ENCODE peak calls at places on chromosomes 13 and 19, in five cellular contexts. One of them, this sample, is unnamed.

GRCh38 chr13:33633701-33634525 is 184.0 kb upstream of the RFC3 start:
- DNase-seq in CD4-positive, alpha-beta T cell: no peak
- DNase-seq in esophagus squamous epithelium: no peak
- DNase-seq in body of pancreas: no peak
- DNase-seq in HCT116: no peak
- DNase-seq in this sample: no peak

GRCh38 chr19:12194827-12195500 is 32.1 kb downstream of the ZNF136 start:
- DNase-seq in body of pancreas: peak; percentile 95
- DNase-seq in HCT116: no peak
- DNase-seq in esophagus squamous epithelium: no peak
- DNase-seq in CD4-positive, alpha-beta T cell: peak; percentile 40
- DNase-seq in this sample: peak; percentile 90

GRCh38 chr13:21079206-21079605 is 17.8 kb upstream of the LATS2 start:
- DNase-seq in CD4-positive, alpha-beta T cell: no peak
- DNase-seq in HCT116: no peak
- DNase-seq in body of pancreas: no peak
- DNase-seq in esophagus squamous epithelium: no peak
- DNase-seq in this sample: no peak

GRCh38 chr19:5949792-5950305 is 28.1 kb downstream of the RANBP3 start:
- DNase-seq in esophagus squamous epithelium: no peak
- DNase-seq in body of pancreas: peak; percentile 36
- DNase-seq in HCT116: no peak
- DNase-seq in CD4-positive, alpha-beta T cell: peak; percentile 19
- DNase-seq in this sample: no peak

GRCh38 chr13:32354040-32354439 is 38.7 kb downstream of the BRCA2 start:
- DNase-seq in CD4-positive, alpha-beta T cell: no peak
- DNase-seq in esophagus squamous epithelium: no peak
- DNase-seq in body of pancreas: no peak
- DNase-seq in HCT116: no peak
- DNase-seq in this sample: no peak

GRCh38 chr13:80341098-80341701 is at the start of gene SPRY2:
- DNase-seq in body of pancreas: peak; percentile 95
- DNase-seq in HCT116: peak; percentile 68
- DNase-seq in esophagus squamous epithelium: peak; percentile 41
- DNase-seq in CD4-positive, alpha-beta T cell: no peak
- DNase-seq in this sample: peak; percentile 96

GRCh38 chr13:66759919-66760318 is 470.2 kb downstream of the PCDH9 start:
- DNase-seq in CD4-positive, alpha-beta T cell: no peak
- DNase-seq in esophagus squamous epithelium: no peak
- DNase-seq in HCT116: no peak
- DNase-seq in body of pancreas: no peak
- DNase-seq in this sample: no peak

GRCh38 chr19:46033401-46033800 is 7.4 kb downstream of the IGFL4 start:
- DNase-seq in esophagus squamous epithelium: no peak
- DNase-seq in HCT116: no peak
- DNase-seq in CD4-positive, alpha-beta T cell: no peak
- DNase-seq in body of pancreas: no peak
- DNase-seq in this sample: no peak

GRCh38 chr13:43136940-43137574 is 113.7 kb downstream of the DNAJC15 start:
- DNase-seq in body of pancreas: no peak
- DNase-seq in CD4-positive, alpha-beta T cell: no peak
- DNase-seq in HCT116: no peak
- DNase-seq in esophagus squamous epithelium: no peak
- DNase-seq in this sample: no peak

GRCh38 chr13:19362946-19363510 is 181.4 kb upstream of the TUBA3C start:
- DNase-seq in CD4-positive, alpha-beta T cell: no peak
- DNase-seq in esophagus squamous epithelium: no peak
- DNase-seq in body of pancreas: no peak
- DNase-seq in HCT116: no peak
- DNase-seq in this sample: no peak

GRCh38 chr13:34246511-34246910 is 428.6 kb downstream of the RFC3 start:
- DNase-seq in HCT116: no peak
- DNase-seq in body of pancreas: no peak
- DNase-seq in CD4-positive, alpha-beta T cell: no peak
- DNase-seq in esophagus squamous epithelium: no peak
- DNase-seq in this sample: no peak

GRCh38 chr13:50355797-50356196 is 340.6 kb downstream of the KCNRG start:
- DNase-seq in HCT116: no peak
- DNase-seq in CD4-positive, alpha-beta T cell: no peak
- DNase-seq in esophagus squamous epithelium: no peak
- DNase-seq in body of pancreas: no peak
- DNase-seq in this sample: no peak

GRCh38 chr19:14516746-14517438 is 1.3 kb downstream of the DNAJB1 start:
- DNase-seq in body of pancreas: no peak
- DNase-seq in esophagus squamous epithelium: no peak
- DNase-seq in HCT116: no peak
- DNase-seq in CD4-positive, alpha-beta T cell: no peak
- DNase-seq in this sample: no peak

GRCh38 chr19:19670070-19670551 is 1.5 kb downstream of the ZNF101 start:
- DNase-seq in CD4-positive, alpha-beta T cell: no peak
- DNase-seq in HCT116: no peak
- DNase-seq in body of pancreas: no peak
- DNase-seq in esophagus squamous epithelium: no peak
- DNase-seq in this sample: no peak

DNA sequence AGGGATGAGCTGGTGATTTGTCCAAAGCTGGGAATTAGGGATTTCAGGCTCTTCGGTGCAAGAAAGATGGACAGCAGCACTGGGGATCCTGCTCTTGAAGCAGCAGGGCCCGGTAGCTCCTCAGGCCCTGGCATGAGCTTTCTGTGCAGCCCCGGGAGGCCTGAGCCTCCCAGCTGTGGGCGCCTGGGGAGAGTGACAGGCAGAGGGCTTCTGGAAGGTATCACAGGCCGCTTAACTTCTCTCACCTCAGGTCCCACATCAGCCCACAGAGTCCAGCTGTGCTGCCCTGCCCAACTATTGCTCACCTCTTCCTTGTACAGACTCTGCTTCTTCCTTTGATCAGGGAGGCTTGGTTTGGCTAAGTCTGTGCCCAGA is 14.6 kb upstream of the ZNF536 start:
- DNase-seq in esophagus squamous epithelium: no peak
- DNase-seq in body of pancreas: no peak
- DNase-seq in HCT116: no peak
- DNase-seq in CD4-positive, alpha-beta T cell: no peak
- DNase-seq in this sample: no peak
- H3K27me3 ChIP-seq in esophagus squamous epithelium: no peaks in the 10 kb centered on the region
- H3K27me3 ChIP-seq in body of pancreas: no peaks in the 10 kb centered on the region
- H3K27me3 ChIP-seq in HCT116: peaks cover 14% of the 10 kb centered on the region
- H3K27me3 ChIP-seq in CD4-positive, alpha-beta T cell: peaks cover 21% of the 10 kb centered on the region
- H3K27me3 ChIP-seq in this sample: no peaks in the 10 kb centered on the region

GRCh38 chr19:16518483-16519229 is 22.5 kb downstream of the C19orf44 start:
- DNase-seq in CD4-positive, alpha-beta T cell: no peak
- DNase-seq in esophagus squamous epithelium: no peak
- DNase-seq in body of pancreas: no peak
- DNase-seq in HCT116: no peak
- DNase-seq in this sample: no peak
- TF ChIP-seq CTCF in CD4-positive, alpha-beta T cell: no peak
- TF ChIP-seq CTCF in esophagus squamous epithelium: no peak
- TF ChIP-seq CTCF in body of pancreas: no peak
- TF ChIP-seq CTCF in HCT116: no peak
- TF ChIP-seq CTCF in this sample: peak; percentile 29

GRCh38 chr13:113649212-113649611 is 8.8 kb downstream of the ATP4B start:
- DNase-seq in HCT116: no peak
- DNase-seq in esophagus squamous epithelium: no peak
- DNase-seq in body of pancreas: peak; percentile 6
- DNase-seq in CD4-positive, alpha-beta T cell: no peak
- DNase-seq in this sample: peak; percentile 4

GRCh38 chr13:113647351-113648217 is 10.4 kb downstream of the ATP4B start:
- DNase-seq in body of pancreas: peak; percentile 97
- DNase-seq in esophagus squamous epithelium: peak; percentile 12
- DNase-seq in CD4-positive, alpha-beta T cell: no peak
- DNase-seq in HCT116: peak; percentile 19
- DNase-seq in this sample: peak; percentile 77

GRCh38 chr13:113646921-113647340 is 11.1 kb downstream of the ATP4B start:
- DNase-seq in HCT116: no peak
- DNase-seq in body of pancreas: peak; percentile 11
- DNase-seq in CD4-positive, alpha-beta T cell: no peak
- DNase-seq in esophagus squamous epithelium: no peak
- DNase-seq in this sample: peak; percentile 7

GRCh38 chr13:113646376-113646775 is 11.6 kb downstream of the ATP4B start:
- DNase-seq in esophagus squamous epithelium: no peak
- DNase-seq in body of pancreas: peak; percentile 9
- DNase-seq in HCT116: no peak
- DNase-seq in CD4-positive, alpha-beta T cell: no peak
- DNase-seq in this sample: peak; percentile 8

DNA sequence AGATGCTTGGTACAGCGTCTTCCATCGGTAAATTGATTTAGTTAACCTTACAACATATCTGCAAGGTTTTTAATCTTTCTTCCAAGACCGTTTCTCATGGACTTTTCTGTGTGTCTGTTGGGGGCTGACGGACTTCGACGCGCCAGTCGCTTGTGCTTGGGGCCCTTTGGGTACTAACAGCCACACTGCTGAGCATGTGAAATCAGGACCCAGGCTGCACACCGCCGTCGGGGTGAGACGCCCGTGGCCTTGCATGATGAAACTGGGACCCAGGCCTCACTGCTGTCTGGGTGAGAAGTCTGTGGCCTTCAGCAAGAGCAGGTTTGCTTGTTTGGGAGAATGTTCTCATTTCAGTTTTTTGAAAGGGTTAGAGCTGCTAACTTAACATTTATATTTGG is 9.8 kb downstream of the ATP4B start:
- DNase-seq in esophagus squamous epithelium: no peak
- DNase-seq in CD4-positive, alpha-beta T cell: no peak
- DNase-seq in body of pancreas: peak; percentile 10
- DNase-seq in HCT116: no peak
- DNase-seq in this sample: peak; percentile 2
- H3K27me3 ChIP-seq in esophagus squamous epithelium: no peaks in the 10 kb centered on the region
- H3K27me3 ChIP-seq in CD4-positive, alpha-beta T cell: no peaks in the 10 kb centered on the region
- H3K27me3 ChIP-seq in body of pancreas: no peaks in the 10 kb centered on the region
- H3K27me3 ChIP-seq in HCT116: no peaks in the 10 kb centered on the region
- H3K27me3 ChIP-seq in this sample: no peaks in the 10 kb centered on the region

GRCh38 chr13:100544866-100545683 is 43.5 kb downstream of the GGACT start:
- DNase-seq in HCT116: no peak
- DNase-seq in body of pancreas: peak; percentile 93
- DNase-seq in esophagus squamous epithelium: no peak
- DNase-seq in CD4-positive, alpha-beta T cell: no peak
- DNase-seq in this sample: no peak
- TF ChIP-seq CTCF in HCT116: no peak
- TF ChIP-seq CTCF in body of pancreas: peak; percentile 30
- TF ChIP-seq CTCF in esophagus squamous epithelium: no peak
- TF ChIP-seq CTCF in CD4-positive, alpha-beta T cell: no peak
- TF ChIP-seq CTCF in this sample: no peak

GRCh38 chr13:106610511-106610910 is 42.6 kb upstream of the ARGLU1 start:
- DNase-seq in body of pancreas: no peak
- DNase-seq in HCT116: no peak
- DNase-seq in esophagus squamous epithelium: no peak
- DNase-seq in CD4-positive, alpha-beta T cell: no peak
- DNase-seq in this sample: no peak

GRCh38 chr13:106609116-106609515 is 41.2 kb upstream of the ARGLU1 start:
- DNase-seq in HCT116: no peak
- DNase-seq in CD4-positive, alpha-beta T cell: no peak
- DNase-seq in body of pancreas: no peak
- DNase-seq in esophagus squamous epithelium: no peak
- DNase-seq in this sample: no peak

GRCh38 chr13:106616729-106617128 is 48.8 kb upstream of the ARGLU1 start:
- DNase-seq in esophagus squamous epithelium: no peak
- DNase-seq in HCT116: no peak
- DNase-seq in CD4-positive, alpha-beta T cell: no peak
- DNase-seq in body of pancreas: no peak
- DNase-seq in this sample: no peak

GRCh38 chr13:106617561-106617960 is 49.6 kb upstream of the ARGLU1 start:
- DNase-seq in body of pancreas: no peak
- DNase-seq in HCT116: no peak
- DNase-seq in CD4-positive, alpha-beta T cell: no peak
- DNase-seq in esophagus squamous epithelium: no peak
- DNase-seq in this sample: no peak

GRCh38 chr13:106612688-106613087 is 44.8 kb upstream of the ARGLU1 start:
- DNase-seq in CD4-positive, alpha-beta T cell: no peak
- DNase-seq in HCT116: no peak
- DNase-seq in body of pancreas: peak; percentile 46
- DNase-seq in esophagus squamous epithelium: no peak
- DNase-seq in this sample: peak; percentile 51
- H3K27me3 ChIP-seq in CD4-positive, alpha-beta T cell: peaks cover 6% of the 10 kb centered on the region
- H3K27me3 ChIP-seq in HCT116: no peaks in the 10 kb centered on the region
- H3K27me3 ChIP-seq in body of pancreas: no peaks in the 10 kb centered on the region
- H3K27me3 ChIP-seq in esophagus squamous epithelium: no peaks in the 10 kb centered on the region
- H3K27me3 ChIP-seq in this sample: no peaks in the 10 kb centered on the region

DNA sequence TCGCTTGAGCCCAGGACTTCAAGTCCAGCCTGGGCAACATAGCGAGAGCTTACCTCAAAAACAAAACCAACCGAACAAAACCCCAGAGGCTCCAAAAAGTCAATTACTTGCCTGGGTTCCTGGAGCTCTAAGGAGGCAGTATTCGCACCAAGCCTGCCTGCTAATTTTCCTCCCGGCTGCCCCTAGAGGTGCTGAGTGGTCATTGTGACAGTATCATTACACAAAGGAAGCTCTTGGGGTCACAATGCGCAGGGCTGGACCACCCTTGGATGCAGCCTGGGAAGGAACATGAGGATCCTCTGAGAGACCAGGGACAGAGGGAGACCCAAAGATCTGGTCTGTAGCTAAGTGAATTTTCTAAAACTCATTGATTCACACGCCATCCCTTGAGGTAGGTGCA is 8.5 kb upstream of the PEX11G start:
- DNase-seq in HCT116: no peak
- DNase-seq in body of pancreas: no peak
- DNase-seq in CD4-positive, alpha-beta T cell: no peak
- DNase-seq in esophagus squamous epithelium: no peak
- DNase-seq in this sample: peak; percentile 23
- TF ChIP-seq CTCF in HCT116: no peak
- TF ChIP-seq CTCF in body of pancreas: peak; percentile 21
- TF ChIP-seq CTCF in CD4-positive, alpha-beta T cell: no peak
- TF ChIP-seq CTCF in esophagus squamous epithelium: peak; percentile 6
- TF ChIP-seq CTCF in this sample: peak; percentile 56

GRCh38 chr13:29621401-29621800 is 25.9 kb upstream of the SLC7A1 start:
- DNase-seq in body of pancreas: no peak
- DNase-seq in HCT116: no peak
- DNase-seq in esophagus squamous epithelium: no peak
- DNase-seq in CD4-positive, alpha-beta T cell: no peak
- DNase-seq in this sample: no peak
- H3K27me3 ChIP-seq in body of pancreas: no peaks in the 10 kb centered on the region
- H3K27me3 ChIP-seq in HCT116: peaks cover 10% of the 10 kb centered on the region
- H3K27me3 ChIP-seq in esophagus squamous epithelium: no peaks in the 10 kb centered on the region
- H3K27me3 ChIP-seq in CD4-positive, alpha-beta T cell: no peaks in the 10 kb centered on the region
- H3K27me3 ChIP-seq in this sample: peaks cover 5% of the 10 kb centered on the region